ENCODE peak calls at places on chromosome 6, in eight cellular contexts. B is pancreas, M is PC-3, O is left ventricle myocardium inferior, E is IMR-90, D is astrocyte of the spinal cord, H is ovary, U is foreskin keratinocyte. V is an unnamed sample.

GRCh38 chr6:141484726-141485125 is 648.0 kb upstream of the GJE1 start:
- DNase-seq in E (peak), U (peak), O (no peak), D (no peak), M (no peak), H (no peak), B (no peak), V (peak)

GRCh38 chr6:43823879-43824740 is 54.1 kb downstream of the VEGFA start:
- DNase-seq in H (no peak), D (no peak), E (no peak), B (peak), U (no peak), O (no peak), M (no peak), V (no peak)

GRCh38 chr6:169250660-169251059 is 3.0 kb downstream of the THBS2 start:
- DNase-seq in B (no peak), U (peak), H (peak), O (no peak), E (peak), M (peak), D (peak), V (peak)

GRCh38 chr6:14655201-14655988 is 537.8 kb downstream of the CD83 start:
- DNase-seq in M (no peak), E (no peak), D (no peak), O (no peak), B (no peak), H (no peak), U (no peak), V (peak)

GRCh38 chr6:30682181-30683117 is 4.0 kb downstream of the PPP1R18 start:
- DNase-seq in B (peak), O (peak), U (peak), H (peak), D (peak), E (peak), M (peak), V (peak)

GRCh38 chr6:41040101-41040910 is 1.3 kb upstream of the UNC5CL start:
- DNase-seq in D (no peak), M (peak), E (no peak), B (peak), U (no peak), H (no peak), O (no peak), V (peak)

GRCh38 chr6:25692472-25692871 is 40.5 kb downstream of the SCGN start:
- DNase-seq in D (no peak), H (no peak), U (no peak), M (no peak), O (no peak), E (no peak), B (no peak), V (no peak)

GRCh38 chr6:93417421-93417996 is 1.9 kb downstream of the EPHA7 start:
- DNase-seq in O (no peak), B (peak), U (peak), E (no peak), H (no peak), M (peak), D (peak), V (peak)

GRCh38 chr6:158849899-158850806 is 31.0 kb upstream of the EZR start:
- DNase-seq in O (no peak), D (peak), E (peak), M (peak), H (no peak), U (peak), B (no peak), V (peak)

GRCh38 chr6:8481727-8482126 is 46.4 kb upstream of the SLC35B3 start:
- DNase-seq in E (no peak), H (no peak), M (peak), O (no peak), U (peak), D (no peak), B (no peak), V (peak)
- TF ChIP-seq CTCF in E (peak), H (no peak), M (peak), O (no peak), U (peak), D (peak), B (no peak), V (peak)

DNA sequence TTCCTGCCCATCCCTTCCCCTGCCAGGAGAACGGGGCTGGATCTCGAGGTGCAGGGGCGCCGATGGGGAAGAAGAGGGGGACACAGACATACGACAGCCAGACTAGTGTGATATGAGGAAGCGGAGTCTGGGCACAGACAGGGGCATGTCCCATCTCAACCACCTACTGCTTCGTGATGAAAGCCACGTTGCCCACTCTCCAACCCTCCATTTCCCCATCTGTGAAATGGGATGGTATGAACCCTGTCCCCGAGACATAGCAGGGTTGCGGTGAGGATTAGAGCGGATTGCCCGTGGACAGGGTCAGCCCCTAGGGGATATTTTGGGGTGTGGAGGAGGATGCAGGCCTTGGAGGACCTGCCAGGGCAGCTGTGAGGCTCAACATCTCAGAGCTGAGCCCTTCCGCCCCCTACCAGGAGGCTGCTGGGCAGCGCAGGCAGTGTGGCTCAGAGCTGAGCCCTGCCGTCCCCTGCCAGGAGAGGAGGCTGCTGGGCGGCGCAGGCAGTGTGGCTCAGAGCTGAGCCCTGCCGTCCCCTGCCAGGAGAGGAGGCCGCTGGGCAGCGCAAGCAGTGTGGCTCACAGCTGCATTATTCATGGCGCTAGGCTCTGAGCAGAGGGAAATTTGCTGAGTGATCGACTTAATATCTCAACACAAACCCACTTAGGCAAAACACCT is 71.7 kb downstream of the GRM4 start:
- DNase-seq in U (no peak), B (no peak), D (no peak), E (no peak), O (no peak), H (no peak), M (no peak), V (no peak)
- TF ChIP-seq CTCF in U (no peak), B (no peak), D (no peak), E (no peak), O (no peak), H (no peak), M (peak), V (no peak)

GRCh38 chr6:52881996-52882841 is 27.3 kb downstream of the GSTA3 start:
- DNase-seq in O (peak), M (peak), E (peak), B (peak), H (peak), U (peak), D (peak), V (peak)
- TF ChIP-seq CTCF in O (peak), M (peak), E (peak), B (peak), H (peak), U (peak), D (peak), V (peak)

DNA sequence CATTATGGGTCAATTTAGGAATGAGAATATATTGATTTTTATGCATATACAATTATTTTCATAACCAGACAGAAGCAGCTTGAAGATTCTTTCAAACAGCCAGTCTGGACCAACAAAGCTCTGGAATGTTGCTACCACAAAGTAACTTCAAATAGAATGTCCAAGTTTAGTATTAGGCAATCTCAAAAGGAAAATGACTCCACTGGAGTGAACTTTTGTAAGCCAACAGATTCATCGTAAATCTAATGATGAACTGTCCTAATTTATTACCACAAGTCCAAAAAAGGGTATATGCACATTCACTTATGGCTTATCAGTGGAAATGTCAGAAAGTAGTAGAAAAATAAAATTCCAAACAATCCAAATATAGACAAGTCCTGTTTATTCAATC is 3.6 kb downstream of the PLN start:
- DNase-seq in H (no peak), O (no peak), E (peak), M (no peak), D (peak), B (no peak), U (no peak), V (peak)
- TF ChIP-seq CTCF in H (no peak), O (no peak), E (no peak), M (no peak), D (no peak), B (no peak), U (no peak), V (no peak)

DNA sequence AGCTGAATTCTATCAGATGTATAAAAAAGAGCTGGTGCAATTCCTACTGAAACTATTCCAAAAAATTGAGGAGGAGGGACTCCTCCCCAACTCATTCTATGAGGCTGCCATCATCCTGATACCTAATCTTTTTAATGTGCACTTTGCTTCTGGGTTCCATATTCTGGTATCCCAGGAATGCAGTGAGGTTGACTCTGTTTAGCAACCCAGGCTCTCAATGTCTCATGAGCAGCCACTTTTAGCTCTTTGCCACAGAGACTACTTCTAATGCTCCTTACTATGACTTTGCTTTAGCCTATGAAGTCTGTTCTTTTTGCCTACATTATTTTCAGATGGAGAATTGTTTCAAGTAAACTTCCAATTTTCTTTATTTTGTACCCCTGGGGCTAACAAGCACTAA is 185.5 kb upstream of the NRSN1 start:
- DNase-seq in U (no peak), M (no peak), D (no peak), B (no peak), H (no peak), O (no peak), E (no peak), V (peak)
- TF ChIP-seq CTCF in U (no peak), M (no peak), D (no peak), B (no peak), H (no peak), O (no peak), E (no peak), V (no peak)

DNA sequence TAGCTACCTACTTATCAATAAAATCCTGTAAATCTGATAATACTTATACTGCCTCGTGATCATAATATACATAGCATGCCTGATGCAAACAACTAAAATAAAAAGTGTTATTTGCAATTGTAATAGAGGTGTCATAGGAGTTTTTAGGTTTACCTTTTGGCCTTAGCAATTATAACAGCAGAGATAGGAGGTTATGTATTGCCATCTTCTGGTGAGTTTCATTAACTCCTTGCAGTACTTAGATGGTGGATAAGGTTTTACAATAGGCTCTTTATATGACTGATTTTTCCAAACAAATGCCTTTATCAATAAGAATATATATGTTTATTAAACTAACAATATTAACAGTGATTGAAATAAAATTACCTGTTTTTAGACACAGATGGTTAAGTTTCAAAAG is 27.8 kb upstream of the MYCT1 start:
- DNase-seq in O (no peak), U (peak), E (peak), M (peak), D (peak), B (no peak), H (no peak), V (peak)
- TF ChIP-seq CTCF in O (peak), U (peak), E (peak), M (peak), D (peak), B (no peak), H (peak), V (peak)

GRCh38 chr6:82365011-82365751 is 1.6 kb downstream of the TPBG start:
- DNase-seq in O (no peak), B (peak), M (peak), E (peak), U (peak), D (peak), H (no peak), V (peak)

GRCh38 chr6:82362144-82362543 is 1.5 kb upstream of the TPBG start:
- DNase-seq in M (no peak), H (no peak), U (no peak), D (no peak), O (no peak), B (no peak), E (no peak), V (no peak)

GRCh38 chr6:82362868-82363267 is 749 bp upstream of the TPBG start:
- DNase-seq in H (no peak), E (peak), O (no peak), B (no peak), D (peak), U (peak), M (peak), V (peak)

GRCh38 chr6:82364087-82365010 is 732 bp downstream of the TPBG start:
- DNase-seq in D (peak), O (peak), M (peak), B (peak), E (peak), H (peak), U (peak), V (peak)

DNA sequence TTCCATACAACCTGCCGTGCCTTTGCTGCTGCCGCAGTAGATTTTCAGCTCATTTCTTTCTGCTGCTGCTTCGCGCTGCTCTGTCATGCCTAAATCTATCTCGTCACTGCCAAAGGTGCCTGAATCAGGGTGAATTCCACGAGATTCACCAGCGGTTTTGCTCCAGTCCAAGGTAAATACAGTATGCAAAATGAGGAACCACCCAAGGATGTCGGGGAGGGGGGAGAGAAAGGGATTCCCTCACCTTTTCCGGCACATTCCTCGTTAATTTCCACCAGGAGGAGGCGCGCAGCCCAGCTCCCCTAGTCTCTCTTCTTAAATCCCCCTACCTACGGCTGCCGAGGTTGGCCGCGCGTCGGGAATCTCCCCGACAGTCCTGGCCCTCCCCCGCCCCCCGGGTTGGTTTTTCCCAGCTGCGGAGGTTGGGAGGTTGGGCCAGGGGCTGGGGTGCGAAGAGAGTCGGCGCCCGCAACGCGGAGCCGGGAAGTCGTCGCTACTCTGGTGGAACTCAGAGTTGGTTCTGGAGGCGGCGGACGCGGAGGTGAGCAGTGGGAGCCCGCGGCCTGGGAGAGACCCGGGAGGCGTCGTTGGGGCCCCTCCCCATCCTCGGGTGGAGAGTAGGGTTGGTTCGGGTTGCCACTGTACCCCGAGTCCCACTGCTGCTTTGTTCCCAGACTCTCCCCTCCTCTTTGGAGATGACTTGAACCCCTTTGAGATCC is at the start of gene TPBG:
- DNase-seq in O (peak), M (peak), B (peak), H (peak), E (peak), D (peak), U (peak), V (peak)
- TF ChIP-seq CTCF in O (peak), M (peak), B (no peak), H (no peak), E (peak), D (peak), U (peak), V (peak)

GRCh38 chr6:79249136-79249535 is 14.7 kb upstream of the HMGN3 start:
- DNase-seq in D (no peak), H (no peak), M (no peak), O (no peak), E (no peak), U (no peak), B (no peak), V (no peak)

GRCh38 chr6:79246891-79247290 is 12.4 kb upstream of the HMGN3 start:
- DNase-seq in D (no peak), B (no peak), U (no peak), O (no peak), E (no peak), H (no peak), M (no peak), V (no peak)

GRCh38 chr6:79250559-79250958 is 16.1 kb upstream of the HMGN3 start:
- DNase-seq in B (no peak), O (no peak), M (no peak), H (no peak), U (no peak), E (no peak), D (no peak), V (no peak)

GRCh38 chr6:79250107-79250514 is 15.6 kb upstream of the HMGN3 start:
- DNase-seq in B (no peak), O (no peak), E (no peak), U (no peak), M (no peak), H (no peak), D (no peak), V (no peak)
- TF ChIP-seq CTCF in B (no peak), O (peak), E (peak), U (no peak), M (no peak), H (no peak), D (peak), V (no peak)

GRCh38 chr6:42566614-42567208 is 2.9 kb downstream of the UBR2 start:
- DNase-seq in M (no peak), U (no peak), E (no peak), B (no peak), O (no peak), H (no peak), D (no peak), V (no peak)

GRCh38 chr6:42571611-42572342 is 7.9 kb downstream of the UBR2 start:
- DNase-seq in O (no peak), D (no peak), M (no peak), H (no peak), E (no peak), B (no peak), U (no peak), V (no peak)

GRCh38 chr6:42572523-42572922 is 8.7 kb downstream of the UBR2 start:
- DNase-seq in H (no peak), U (no peak), D (no peak), O (no peak), E (no peak), M (no peak), B (no peak), V (no peak)

GRCh38 chr6:42564496-42564890 is 664 bp downstream of the UBR2 start:
- DNase-seq in H (no peak), E (no peak), D (no peak), B (no peak), U (peak), M (peak), O (no peak), V (peak)

GRCh38 chr6:42569102-42570028 is 5.5 kb downstream of the UBR2 start:
- DNase-seq in O (no peak), U (peak), M (peak), H (no peak), B (no peak), E (peak), D (peak), V (peak)
- TF ChIP-seq CTCF in O (no peak), U (peak), M (no peak), H (no peak), B (no peak), E (peak), D (no peak), V (no peak)